ENCODE peak calls at places on chromosome 9, in five cellular contexts. One of them, this sample, is unnamed.

GRCh38 chr9:91073049-91073810 is 271.6 kb downstream of the SYK start:
- DNase-seq in esophagus muscularis mucosa: peak; percentile 62
- DNase-seq in HepG2: no peak
- DNase-seq in GM23248: no peak
- DNase-seq in upper lobe of right lung: no peak
- DNase-seq in this sample: peak; percentile 68

GRCh38 chr9:99368341-99369326 is 146.6 kb downstream of the SEC61B start:
- DNase-seq in upper lobe of right lung: no peak
- DNase-seq in esophagus muscularis mucosa: no peak
- DNase-seq in GM23248: peak; percentile 84
- DNase-seq in HepG2: no peak
- DNase-seq in this sample: no peak

GRCh38 chr9:138112791-138113600 is 235.4 kb downstream of the CACNA1B start:
- DNase-seq in esophagus muscularis mucosa: peak; percentile 84
- DNase-seq in HepG2: no peak
- DNase-seq in upper lobe of right lung: peak; percentile 33
- DNase-seq in GM23248: no peak
- DNase-seq in this sample: no peak

GRCh38 chr9:18358325-18358724 is 115.6 kb upstream of the ADAMTSL1 start:
- DNase-seq in GM23248: peak; percentile 38
- DNase-seq in esophagus muscularis mucosa: no peak
- DNase-seq in HepG2: no peak
- DNase-seq in upper lobe of right lung: no peak
- DNase-seq in this sample: no peak

GRCh38 chr9:120937596-120937995 is 11.0 kb upstream of the TRAF1 start:
- DNase-seq in GM23248: peak; percentile 40
- DNase-seq in HepG2: no peak
- DNase-seq in upper lobe of right lung: no peak
- DNase-seq in esophagus muscularis mucosa: no peak
- DNase-seq in this sample: no peak

GRCh38 chr9:4686584-4686983 is 7.2 kb downstream of the CDC37L1 start:
- DNase-seq in GM23248: no peak
- DNase-seq in upper lobe of right lung: no peak
- DNase-seq in HepG2: no peak
- DNase-seq in esophagus muscularis mucosa: no peak
- DNase-seq in this sample: no peak

GRCh38 chr9:131868766-131869165 is 128.9 kb upstream of the RAPGEF1 start:
- DNase-seq in upper lobe of right lung: no peak
- DNase-seq in esophagus muscularis mucosa: no peak
- DNase-seq in GM23248: peak; percentile 32
- DNase-seq in HepG2: no peak
- DNase-seq in this sample: no peak

GRCh38 chr9:134879664-134880483 is 736 bp upstream of the FCN2 start:
- DNase-seq in GM23248: no peak
- DNase-seq in esophagus muscularis mucosa: peak; percentile 87
- DNase-seq in upper lobe of right lung: no peak
- DNase-seq in HepG2: no peak
- DNase-seq in this sample: no peak

GRCh38 chr9:86921141-86921868 is 26.0 kb downstream of the GAS1 start:
- DNase-seq in esophagus muscularis mucosa: no peak
- DNase-seq in upper lobe of right lung: no peak
- DNase-seq in HepG2: no peak
- DNase-seq in GM23248: no peak
- DNase-seq in this sample: no peak

GRCh38 chr9:91074866-91075265 is 273.2 kb downstream of the SYK start:
- DNase-seq in esophagus muscularis mucosa: no peak
- DNase-seq in GM23248: no peak
- DNase-seq in HepG2: no peak
- DNase-seq in upper lobe of right lung: no peak
- DNase-seq in this sample: no peak

GRCh38 chr9:93510041-93510440 is 56.7 kb upstream of the FAM120AOS start:
- DNase-seq in esophagus muscularis mucosa: no peak
- DNase-seq in upper lobe of right lung: no peak
- DNase-seq in GM23248: no peak
- DNase-seq in HepG2: no peak
- DNase-seq in this sample: no peak

GRCh38 chr9:119284118-119284517 is 85.1 kb downstream of the BRINP1 start:
- DNase-seq in HepG2: peak; percentile 6
- DNase-seq in esophagus muscularis mucosa: no peak
- DNase-seq in upper lobe of right lung: no peak
- DNase-seq in GM23248: peak; percentile 55
- DNase-seq in this sample: no peak

GRCh38 chr9:124357591-124358361 is 57.5 kb downstream of the PSMB7 start:
- DNase-seq in GM23248: no peak
- DNase-seq in upper lobe of right lung: no peak
- DNase-seq in esophagus muscularis mucosa: no peak
- DNase-seq in HepG2: no peak
- DNase-seq in this sample: no peak

GRCh38 chr9:98146101-98146991 is 27.3 kb upstream of the TRIM14 start:
- DNase-seq in HepG2: peak; percentile 94
- DNase-seq in esophagus muscularis mucosa: no peak
- DNase-seq in GM23248: peak; percentile 67
- DNase-seq in upper lobe of right lung: peak; percentile 96
- DNase-seq in this sample: peak; percentile 96

GRCh38 chr9:129270205-129270604 is 92.1 kb upstream of the IER5L start:
- DNase-seq in GM23248: no peak
- DNase-seq in upper lobe of right lung: no peak
- DNase-seq in esophagus muscularis mucosa: no peak
- DNase-seq in HepG2: no peak
- DNase-seq in this sample: peak; percentile 13

GRCh38 chr9:110969971-110970381 is 68.3 kb downstream of the LPAR1 start:
- DNase-seq in HepG2: peak; percentile 5
- DNase-seq in upper lobe of right lung: no peak
- DNase-seq in esophagus muscularis mucosa: no peak
- DNase-seq in GM23248: peak; percentile 80
- DNase-seq in this sample: no peak

GRCh38 chr9:88947581-88948573 is 43.4 kb upstream of the S1PR3 start:
- DNase-seq in GM23248: peak; percentile 58
- DNase-seq in esophagus muscularis mucosa: peak; percentile 77
- DNase-seq in HepG2: no peak
- DNase-seq in upper lobe of right lung: no peak
- DNase-seq in this sample: no peak

GRCh38 chr9:13598738-13599137 is 319.2 kb upstream of the MPDZ start:
- DNase-seq in GM23248: no peak
- DNase-seq in esophagus muscularis mucosa: no peak
- DNase-seq in upper lobe of right lung: no peak
- DNase-seq in HepG2: no peak
- DNase-seq in this sample: no peak

GRCh38 chr9:129322022-129322621 is 144.1 kb upstream of the IER5L start:
- DNase-seq in upper lobe of right lung: peak; percentile 58
- DNase-seq in esophagus muscularis mucosa: no peak
- DNase-seq in GM23248: no peak
- DNase-seq in HepG2: no peak
- DNase-seq in this sample: no peak

GRCh38 chr9:6218099-6218502 is 2.5 kb downstream of the IL33 start:
- DNase-seq in esophagus muscularis mucosa: no peak
- DNase-seq in GM23248: peak; percentile 67
- DNase-seq in upper lobe of right lung: no peak
- DNase-seq in HepG2: no peak
- DNase-seq in this sample: no peak

GRCh38 chr9:135369401-135369800 is 110.2 kb upstream of the PPP1R26 start:
- DNase-seq in HepG2: no peak
- DNase-seq in esophagus muscularis mucosa: no peak
- DNase-seq in GM23248: peak; percentile 39
- DNase-seq in upper lobe of right lung: no peak
- DNase-seq in this sample: no peak

GRCh38 chr9:98971168-98971914 is 27.6 kb downstream of the COL15A1 start:
- DNase-seq in upper lobe of right lung: no peak
- DNase-seq in esophagus muscularis mucosa: no peak
- DNase-seq in HepG2: peak; percentile 34
- DNase-seq in GM23248: peak; percentile 87
- DNase-seq in this sample: no peak

GRCh38 chr9:133140174-133140505 is 19.1 kb upstream of the RALGDS start:
- DNase-seq in HepG2: no peak
- DNase-seq in esophagus muscularis mucosa: no peak
- DNase-seq in GM23248: no peak
- DNase-seq in upper lobe of right lung: no peak
- DNase-seq in this sample: no peak
- H3K4me1 ChIP-seq in HepG2: peaks cover 57% of the 10 kb centered on the region
- H3K4me1 ChIP-seq in esophagus muscularis mucosa: peaks cover 97% of the 10 kb centered on the region
- H3K4me1 ChIP-seq in GM23248: peaks cover 14% of the 10 kb centered on the region
- H3K4me1 ChIP-seq in upper lobe of right lung: peaks cover 56% of the 10 kb centered on the region
- H3K4me1 ChIP-seq in this sample: peaks cover 90% of the 10 kb centered on the region

DNA sequence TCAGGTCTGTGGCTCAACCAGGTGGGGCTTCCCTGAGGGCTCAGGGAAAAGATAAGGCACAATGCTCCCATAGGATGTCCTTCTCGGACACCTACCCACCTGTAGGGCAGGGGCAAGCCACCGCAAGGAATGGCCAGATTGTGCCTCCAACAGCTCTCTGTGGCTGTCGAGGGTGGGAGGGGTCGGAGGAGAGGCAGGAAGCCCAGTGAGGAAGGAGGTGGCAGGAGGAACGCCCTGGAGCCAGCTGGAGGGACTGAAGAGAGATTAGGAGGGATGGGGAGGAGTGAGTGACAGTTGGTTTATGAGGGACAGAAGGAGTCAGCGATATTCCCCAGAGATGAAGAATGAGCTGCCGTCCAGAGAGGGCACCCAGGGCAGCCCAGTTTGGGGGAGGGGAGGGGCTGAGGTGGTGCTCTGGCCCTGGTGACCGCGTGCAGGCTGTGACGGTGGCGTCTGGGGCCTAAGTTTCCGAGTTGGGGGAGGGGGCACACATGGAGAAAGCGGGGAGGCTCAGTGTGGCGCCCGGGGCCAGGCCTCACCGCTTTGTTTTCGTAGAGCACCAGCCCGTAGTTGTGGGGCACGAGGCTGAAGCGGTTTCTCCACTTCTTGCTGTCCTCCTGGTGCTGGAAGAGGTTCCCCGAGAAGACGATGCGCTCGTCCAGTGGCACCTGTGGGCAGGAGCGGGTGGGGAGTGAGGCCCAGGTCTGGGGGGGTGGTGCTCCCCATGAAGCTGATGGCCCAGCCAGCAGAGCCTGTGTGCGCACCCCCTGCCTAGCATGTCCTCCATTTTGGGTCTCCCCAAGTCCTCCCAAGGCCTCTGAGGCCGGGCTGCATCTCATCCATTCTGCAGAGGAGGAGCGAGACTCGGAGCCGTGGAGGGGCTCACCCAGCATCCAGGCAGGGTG is 75.6 kb downstream of the LRSAM1 start:
- DNase-seq in GM23248: no peak
- DNase-seq in esophagus muscularis mucosa: no peak
- DNase-seq in upper lobe of right lung: no peak
- DNase-seq in HepG2: no peak
- DNase-seq in this sample: no peak
- H3K9me3 ChIP-seq in GM23248: no peaks in the 10 kb centered on the region
- H3K9me3 ChIP-seq in esophagus muscularis mucosa: peaks cover 13% of the 10 kb centered on the region
- H3K9me3 ChIP-seq in upper lobe of right lung: no peaks in the 10 kb centered on the region
- H3K9me3 ChIP-seq in HepG2: peaks cover 23% of the 10 kb centered on the region
- H3K9me3 ChIP-seq in this sample: peaks cover 12% of the 10 kb centered on the region

GRCh38 chr9:127711831-127712274 is 3.6 kb downstream of the PTRH1 start:
- DNase-seq in GM23248: no peak
- DNase-seq in HepG2: no peak
- DNase-seq in upper lobe of right lung: no peak
- DNase-seq in esophagus muscularis mucosa: no peak
- DNase-seq in this sample: no peak

GRCh38 chr9:127714020-127714835 is 1.2 kb downstream of the PTRH1 start:
- DNase-seq in GM23248: peak; percentile 40
- DNase-seq in HepG2: no peak
- DNase-seq in upper lobe of right lung: no peak
- DNase-seq in esophagus muscularis mucosa: no peak
- DNase-seq in this sample: no peak

GRCh38 chr9:127711226-127711701 is 4.2 kb downstream of the PTRH1 start:
- DNase-seq in HepG2: no peak
- DNase-seq in esophagus muscularis mucosa: no peak
- DNase-seq in upper lobe of right lung: no peak
- DNase-seq in GM23248: no peak
- DNase-seq in this sample: no peak

GRCh38 chr9:127712371-127712770 is 3.1 kb downstream of the PTRH1 start:
- DNase-seq in GM23248: no peak
- DNase-seq in HepG2: no peak
- DNase-seq in upper lobe of right lung: no peak
- DNase-seq in esophagus muscularis mucosa: no peak
- DNase-seq in this sample: no peak

GRCh38 chr9:127712851-127713250 is 2.6 kb downstream of the PTRH1 start:
- DNase-seq in upper lobe of right lung: no peak
- DNase-seq in GM23248: no peak
- DNase-seq in HepG2: no peak
- DNase-seq in esophagus muscularis mucosa: no peak
- DNase-seq in this sample: no peak
- H3K27ac ChIP-seq in upper lobe of right lung: no peak overlapping the region
- H3K27ac ChIP-seq in GM23248: no peak overlapping the region
- H3K27ac ChIP-seq in HepG2: no peak overlapping the region
- H3K27ac ChIP-seq in esophagus muscularis mucosa: no peak overlapping the region
- H3K27ac ChIP-seq in this sample: no peak overlapping the region

GRCh38 chr9:37994639-37995347 is 74.2 kb downstream of the SHB start:
- DNase-seq in upper lobe of right lung: peak; percentile 91
- DNase-seq in HepG2: no peak
- DNase-seq in GM23248: peak; percentile 92
- DNase-seq in esophagus muscularis mucosa: peak; percentile 94
- DNase-seq in this sample: peak; percentile 90
- H3K4me1 ChIP-seq in upper lobe of right lung: peaks cover 72% of the 10 kb centered on the region
- H3K4me1 ChIP-seq in HepG2: no peaks in the 10 kb centered on the region
- H3K4me1 ChIP-seq in GM23248: peaks cover 29% of the 10 kb centered on the region
- H3K4me1 ChIP-seq in esophagus muscularis mucosa: peaks cover 58% of the 10 kb centered on the region
- H3K4me1 ChIP-seq in this sample: peaks cover 57% of the 10 kb centered on the region

DNA sequence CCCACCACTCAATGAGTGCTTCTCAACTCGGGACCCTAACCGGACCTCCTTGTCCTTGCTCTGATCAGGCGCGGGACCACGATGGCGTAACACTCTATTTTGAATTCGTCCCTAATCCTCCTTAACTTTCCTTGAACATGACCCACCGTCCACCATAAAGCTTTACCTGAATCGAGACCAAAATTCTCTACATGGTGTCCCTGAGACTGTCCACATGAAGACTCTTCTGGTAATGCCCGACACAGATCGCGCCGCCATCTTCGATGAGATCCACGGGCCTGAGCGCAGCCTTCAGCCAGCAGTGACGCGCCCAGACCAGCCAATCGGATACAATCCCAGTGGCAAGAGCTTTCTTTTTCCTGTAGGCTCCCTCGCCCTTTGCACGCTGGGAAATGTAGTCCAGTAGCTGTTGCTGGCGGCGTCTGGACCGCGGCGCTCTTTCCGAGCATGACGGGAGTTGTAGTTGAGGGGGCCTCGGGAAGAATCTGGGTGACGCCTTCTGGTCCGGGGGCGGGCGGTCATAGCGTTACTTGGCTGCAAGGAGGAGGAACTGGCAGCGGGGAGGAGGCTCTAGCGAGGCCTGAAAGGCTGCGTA is at the start of the genes MRPL50 and ZNF189:
- DNase-seq in upper lobe of right lung: peak; percentile 98
- DNase-seq in esophagus muscularis mucosa: peak; percentile 99
- DNase-seq in HepG2: peak; percentile 100
- DNase-seq in GM23248: peak; percentile 100
- DNase-seq in this sample: peak; percentile 99
- H3K9me3 ChIP-seq in upper lobe of right lung: peaks cover 3% of the 10 kb centered on the region
- H3K9me3 ChIP-seq in esophagus muscularis mucosa: peaks cover 6% of the 10 kb centered on the region
- H3K9me3 ChIP-seq in HepG2: peaks cover 11% of the 10 kb centered on the region
- H3K9me3 ChIP-seq in GM23248: no peaks in the 10 kb centered on the region
- H3K9me3 ChIP-seq in this sample: peaks cover 11% of the 10 kb centered on the region

GRCh38 chr9:114465906-114466900 is 39.1 kb downstream of the WHRN start:
- DNase-seq in HepG2: peak; percentile 5
- DNase-seq in upper lobe of right lung: no peak
- DNase-seq in GM23248: no peak
- DNase-seq in esophagus muscularis mucosa: no peak
- DNase-seq in this sample: no peak
- H3K27ac ChIP-seq in HepG2: no peak overlapping the region
- H3K27ac ChIP-seq in upper lobe of right lung: no peak overlapping the region
- H3K27ac ChIP-seq in GM23248: no peak overlapping the region
- H3K27ac ChIP-seq in esophagus muscularis mucosa: no peak overlapping the region
- H3K27ac ChIP-seq in this sample: no peak overlapping the region